ENCODE peak calls at places on chromosome 22, in four cellular contexts. J is stimulated activated CD4-positive, alpha-beta T cell treated with anti-CD3 and anti-CD28 coated beads, Interleukin-12 subunit alpha, Interleukin-12 subunit beta, amount 100 ng/mL, for 48 hours; O is astrocyte of the spinal cord; F is SW 1271. L is an unnamed sample.

GRCh38 chr22:39611360-39611759 is 40.8 kb downstream of the CACNA1I start:
- DNase-seq in O (no peak), J (no peak), F (no peak), L (no peak)

GRCh38 chr22:42743501-42743991 is 22.9 kb upstream of the A4GALT start:
- DNase-seq in F (no peak), J (no peak), O (peak; percentile 68), L (no peak)

GRCh38 chr22:27534720-27535125 is 266.8 kb downstream of the MN1 start:
- DNase-seq in O (no peak), F (no peak), J (no peak), L (no peak)

GRCh38 chr22:16958475-16958874 is 49.5 kb downstream of the GAB4 start:
- DNase-seq in O (no peak), F (no peak), J (no peak), L (no peak)

GRCh38 chr22:33018232-33018864 is 39.8 kb downstream of the SYN3 start:
- DNase-seq in O (peak; percentile 27), J (peak; percentile 61), F (no peak), L (peak; percentile 42)

GRCh38 chr22:17703811-17704210 is 65.3 kb downstream of the BCL2L13 start:
- DNase-seq in O (no peak), J (no peak), F (no peak), L (no peak)

GRCh38 chr22:35729309-35729698 is 11.6 kb downstream of the APOL5 start:
- DNase-seq in O (no peak), J (no peak), F (no peak), L (no peak)

GRCh38 chr22:50705219-50705691 is 32.6 kb downstream of the SHANK3 start:
- DNase-seq in F (no peak), J (no peak), O (peak; percentile 81), L (no peak)

GRCh38 chr22:47091241-47091691 is 328.8 kb downstream of the TBC1D22A start:
- DNase-seq in O (no peak), F (no peak), J (no peak), L (no peak)

GRCh38 chr22:33757443-33758124 is 162.7 kb downstream of the LARGE1 start:
- DNase-seq in J (no peak), F (no peak), O (peak; percentile 18), L (no peak)

GRCh38 chr22:37182949-37183245 is 5.2 kb downstream of the C1QTNF6 start:
- DNase-seq in O (no peak), F (no peak), J (no peak), L (no peak)

GRCh38 chr22:23409976-23410375 is 170.1 kb downstream of the IGLL1 start:
- DNase-seq in O (no peak), J (no peak), F (no peak), L (no peak)

GRCh38 chr22:43098356-43098755 is 9.2 kb upstream of the TTLL1 start:
- DNase-seq in F (no peak), O (no peak), J (no peak), L (no peak)

GRCh38 chr22:28909375-28909774 is 26.0 kb downstream of the ZNRF3 start:
- DNase-seq in J (peak; percentile 75), F (no peak), O (no peak), L (no peak)

GRCh38 chr22:32625985-32626384 is 151.4 kb downstream of the FBXO7 start:
- DNase-seq in O (no peak), F (no peak), J (no peak), L (no peak)

GRCh38 chr22:31193092-31193491 is 19.0 kb upstream of the LIMK2 start:
- DNase-seq in J (no peak), O (no peak), F (no peak), L (no peak)

GRCh38 chr22:39907605-39908097 is 6.8 kb downstream of the GRAP2 start:
- DNase-seq in F (no peak), O (no peak), J (no peak), L (no peak)

GRCh38 chr22:31075961-31076360 is 5.2 kb upstream of the SMTN start:
- DNase-seq in O (no peak), F (no peak), J (no peak), L (no peak)

GRCh38 chr22:29830585-29830984 is 7.5 kb downstream of the ASCC2 start:
- DNase-seq in O (no peak), F (no peak), J (no peak), L (no peak)

GRCh38 chr22:47298017-47298820 is 535.8 kb downstream of the TBC1D22A start:
- DNase-seq in J (no peak), O (no peak), F (no peak), L (no peak)

GRCh38 chr22:49364398-49364797 is 463.3 kb downstream of the BRD1 start:
- DNase-seq in J (no peak), F (no peak), O (no peak), L (no peak)

GRCh38 chr22:20881231-20881630 is 22.4 kb downstream of the SNAP29 start:
- DNase-seq in J (no peak), F (no peak), O (no peak), L (no peak)

GRCh38 chr22:42344391-42344861 is 74.0 kb upstream of the TCF20 start:
- DNase-seq in J (no peak), O (peak; percentile 64), F (no peak), L (no peak)

GRCh38 chr22:23402275-23403151 is 177.6 kb downstream of the IGLL1 start:
- DNase-seq in J (peak; percentile 35), F (no peak), O (peak; percentile 24), L (no peak)

GRCh38 chr22:17964153-17964552 is 60.2 kb downstream of the MICAL3 start:
- DNase-seq in J (no peak), F (no peak), O (no peak), L (no peak)

GRCh38 chr22:24067587-24068376 is 56.7 kb downstream of the CABIN1 start:
- DNase-seq in O (no peak), J (no peak), F (no peak), L (no peak)

GRCh38 chr22:22322792-22323191 is 78.2 kb downstream of the VPREB1 start:
- DNase-seq in O (no peak), J (no peak), F (no peak), L (no peak)

GRCh38 chr22:25666308-25666707 is 75.7 kb upstream of the MYO18B start:
- DNase-seq in O (no peak), F (no peak), J (no peak), L (no peak)

GRCh38 chr22:25420925-25421904 is 143.3 kb upstream of the GRK3 start:
- DNase-seq in F (no peak), J (no peak), O (no peak), L (no peak)

GRCh38 chr22:44443641-44444235 is 54.3 kb downstream of the RTL6 start:
- DNase-seq in J (no peak), F (no peak), O (no peak), L (no peak)

GRCh38 chr22:29954203-29954855 is 71.4 kb downstream of the MTMR3 start:
- DNase-seq in J (no peak), O (no peak), F (no peak), L (no peak)